ENCODE peak calls at places on chromosome 17, in six cellular contexts. J is hypothalamus, U is H9, Z is type B pancreatic cell, N is B cell, Q is NCI-H774. T is an unnamed sample.

GRCh38 chr17:49523196-49523595 is 28.1 kb downstream of the NGFR start:
- DNase-seq in U (peak), N (no peak), Z (no peak), Q (no peak), J (no peak), T (no peak)

GRCh38 chr17:30905742-30906100 is 317 bp downstream of the TEFM start:
- DNase-seq in Q (no peak), J (no peak), Z (no peak), N (peak), U (peak), T (no peak)

GRCh38 chr17:50260501-50260911 is 13.8 kb upstream of the TMEM92 start:
- DNase-seq in Z (no peak), J (no peak), U (no peak), N (no peak), Q (no peak), T (no peak)

GRCh38 chr17:8375738-8376259 is 705 bp downstream of the KRABD2 start:
- DNase-seq in Z (no peak), Q (no peak), J (no peak), N (no peak), U (no peak), T (no peak)

GRCh38 chr17:62672957-62673356 is 45.5 kb downstream of the MRC2 start:
- DNase-seq in J (no peak), Z (no peak), U (no peak), Q (no peak), N (no peak), T (no peak)

GRCh38 chr17:40360091-40360490 is 4.4 kb downstream of the GJD3 start:
- DNase-seq in N (no peak), U (no peak), Z (no peak), Q (no peak), J (no peak), T (no peak)

GRCh38 chr17:75998327-75998795 is 2.3 kb upstream of the CDK3 start:
- DNase-seq in U (no peak), Z (no peak), N (no peak), J (no peak), Q (no peak), T (no peak)

GRCh38 chr17:81719410-81720266 is 7.6 kb downstream of the SLC25A10 start:
- DNase-seq in Q (no peak), N (no peak), U (no peak), Z (no peak), J (peak), T (no peak)

GRCh38 chr17:78381601-78382168 is 3.2 kb downstream of the PGS1 start:
- DNase-seq in Z (no peak), N (no peak), J (no peak), Q (no peak), U (peak), T (no peak)

GRCh38 chr17:77363821-77364361 is 223.1 kb downstream of the SEC14L1 start:
- DNase-seq in N (peak), Q (no peak), U (peak), J (no peak), Z (no peak), T (no peak)

T was measured in NCI-H446.